ENCODE peak calls at places on chromosomes 12 and 14, in four cellular contexts. One of them, this sample, is unnamed.

GRCh38 chr12:109764776-109765492 is 51.3 kb downstream of the FAM222A start:
- DNase-seq in mesothelial cell of epicardium: no peak
- DNase-seq in foreskin fibroblast: no peak
- DNase-seq in tibial artery: peak
- DNase-seq in this sample: no peak

GRCh38 chr12:8968761-8969160 is 19.3 kb upstream of the M6PR start:
- DNase-seq in mesothelial cell of epicardium: no peak
- DNase-seq in foreskin fibroblast: no peak
- DNase-seq in tibial artery: no peak
- DNase-seq in this sample: no peak

GRCh38 chr12:124469193-124469888 is 98.1 kb downstream of the NCOR2 start:
- DNase-seq in mesothelial cell of epicardium: no peak
- DNase-seq in foreskin fibroblast: no peak
- DNase-seq in tibial artery: no peak
- DNase-seq in this sample: no peak

GRCh38 chr12:2008677-2009076 is 4.4 kb upstream of the DCP1B start:
- DNase-seq in mesothelial cell of epicardium: no peak
- DNase-seq in foreskin fibroblast: no peak
- DNase-seq in tibial artery: no peak
- DNase-seq in this sample: no peak

GRCh38 chr12:94644622-94645021 is 5.7 kb downstream of the TMCC3 start:
- DNase-seq in mesothelial cell of epicardium: no peak
- DNase-seq in foreskin fibroblast: peak
- DNase-seq in tibial artery: no peak
- DNase-seq in this sample: no peak

GRCh38 chr12:18462437-18462836 is 201.1 kb downstream of the PIK3C2G start:
- DNase-seq in mesothelial cell of epicardium: no peak
- DNase-seq in foreskin fibroblast: peak
- DNase-seq in tibial artery: no peak
- DNase-seq in this sample: peak

GRCh38 chr14:91858536-91859275 is 8.6 kb downstream of the TC2N start:
- DNase-seq in mesothelial cell of epicardium: no peak
- DNase-seq in foreskin fibroblast: peak
- DNase-seq in tibial artery: no peak
- DNase-seq in this sample: peak

GRCh38 chr14:95814363-95815225 is 62.0 kb upstream of the TUNAR start:
- DNase-seq in mesothelial cell of epicardium: no peak
- DNase-seq in foreskin fibroblast: no peak
- DNase-seq in tibial artery: no peak
- DNase-seq in this sample: no peak

GRCh38 chr14:98580131-98580678 is 691.8 kb downstream of the BCL11B start:
- DNase-seq in mesothelial cell of epicardium: no peak
- DNase-seq in foreskin fibroblast: no peak
- DNase-seq in tibial artery: no peak
- DNase-seq in this sample: no peak

GRCh38 chr14:104509673-104510072 is 69.9 kb upstream of the C14orf180 start:
- DNase-seq in mesothelial cell of epicardium: no peak
- DNase-seq in foreskin fibroblast: no peak
- DNase-seq in tibial artery: no peak
- DNase-seq in this sample: no peak

GRCh38 chr12:131223791-131224567 is 270.3 kb downstream of the ADGRD1 start:
- DNase-seq in mesothelial cell of epicardium: no peak
- DNase-seq in foreskin fibroblast: no peak
- DNase-seq in tibial artery: peak
- DNase-seq in this sample: no peak

GRCh38 chr12:84842406-84843013 is 70.1 kb downstream of the SLC6A15 start:
- DNase-seq in mesothelial cell of epicardium: no peak
- DNase-seq in foreskin fibroblast: peak
- DNase-seq in tibial artery: no peak
- DNase-seq in this sample: peak

GRCh38 chr12:53324113-53324778 is 2.8 kb upstream of the AAAS start:
- DNase-seq in mesothelial cell of epicardium: no peak
- DNase-seq in foreskin fibroblast: peak
- DNase-seq in tibial artery: no peak
- DNase-seq in this sample: no peak

DNA sequence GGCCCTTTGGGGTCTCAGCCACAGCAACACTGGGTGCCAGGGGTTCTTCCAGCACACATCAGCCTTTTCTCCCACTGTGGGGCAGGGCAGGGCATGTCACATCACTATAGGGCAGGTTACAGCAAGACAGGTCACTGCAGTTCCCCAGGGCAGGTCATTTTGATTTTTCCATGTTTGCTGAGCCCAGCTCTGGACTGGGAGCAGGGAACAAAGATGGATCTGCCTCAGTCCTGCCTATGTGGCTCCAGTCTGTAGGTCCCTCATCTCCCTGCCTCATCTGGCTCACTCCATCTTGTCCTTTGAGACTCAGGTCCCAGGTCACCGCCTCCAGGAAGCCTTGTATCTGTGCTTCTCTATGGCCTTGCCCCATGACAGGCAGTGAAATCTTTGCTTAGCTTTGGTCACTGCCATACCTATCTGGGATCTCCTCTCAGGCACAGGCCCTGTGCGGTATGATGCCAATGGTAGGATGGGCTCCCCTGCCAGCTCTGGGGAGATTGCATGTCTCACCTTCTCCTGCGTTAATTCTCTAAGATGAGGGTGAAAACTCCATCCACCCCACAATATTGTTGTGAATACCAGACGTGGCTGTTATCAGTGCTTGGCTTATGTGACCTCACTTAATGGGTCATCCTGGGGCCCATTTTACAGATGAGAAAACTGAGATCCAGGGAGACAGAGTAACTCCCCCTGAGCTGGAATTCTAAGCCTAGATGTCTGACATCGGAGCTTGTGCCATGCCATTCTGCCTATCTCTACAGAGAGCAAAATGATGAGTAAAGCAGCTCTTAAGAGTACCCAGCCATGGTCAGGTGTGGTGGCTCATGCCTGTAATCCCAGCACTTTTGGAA is 1.5 kb downstream of the SERPINA6 start:
- DNase-seq in mesothelial cell of epicardium: no peak
- DNase-seq in foreskin fibroblast: no peak
- DNase-seq in tibial artery: no peak
- DNase-seq in this sample: no peak
- TF ChIP-seq CTCF in mesothelial cell of epicardium: no peak
- TF ChIP-seq CTCF in foreskin fibroblast: no peak
- TF ChIP-seq CTCF in tibial artery: no peak
- TF ChIP-seq CTCF in this sample: no peak

DNA sequence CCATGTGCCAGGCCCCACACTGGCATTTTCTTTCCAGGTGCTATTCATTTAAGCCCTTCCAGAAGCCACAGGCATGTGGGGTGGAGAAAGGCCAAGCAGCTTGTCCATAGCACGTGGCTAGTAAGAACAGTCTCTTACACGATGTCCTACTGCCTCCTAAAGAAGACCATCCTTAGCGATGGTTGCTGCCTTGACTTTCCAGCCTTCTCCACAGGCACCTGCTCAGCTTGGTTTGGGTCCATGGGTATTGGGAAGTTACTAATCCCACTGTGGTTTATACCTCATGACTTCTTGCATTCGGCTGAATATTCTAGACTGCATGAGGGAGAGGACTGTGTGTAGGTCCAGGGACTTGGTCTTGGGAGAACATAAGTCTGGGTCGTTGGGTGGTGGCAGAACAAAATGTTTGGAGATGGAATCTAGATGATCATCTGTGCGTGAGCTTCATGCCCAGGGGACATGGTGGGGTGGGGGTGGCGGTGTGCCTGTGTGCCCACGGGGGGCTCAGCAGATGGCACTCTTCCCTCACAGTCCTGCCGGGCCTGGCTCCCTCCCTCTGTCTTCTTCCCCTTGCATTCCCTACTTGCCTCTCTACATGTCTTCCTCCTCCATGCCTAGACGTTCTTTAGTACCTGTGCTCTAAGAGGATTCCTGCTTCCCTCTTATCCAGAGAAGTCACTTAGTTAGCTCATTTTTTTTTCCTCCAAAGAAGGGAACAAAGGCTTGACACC is 49.1 kb downstream of the NINJ2 start:
- DNase-seq in mesothelial cell of epicardium: no peak
- DNase-seq in foreskin fibroblast: peak
- DNase-seq in tibial artery: peak
- DNase-seq in this sample: no peak
- TF ChIP-seq CTCF in mesothelial cell of epicardium: no peak
- TF ChIP-seq CTCF in foreskin fibroblast: peak
- TF ChIP-seq CTCF in tibial artery: no peak
- TF ChIP-seq CTCF in this sample: peak

DNA sequence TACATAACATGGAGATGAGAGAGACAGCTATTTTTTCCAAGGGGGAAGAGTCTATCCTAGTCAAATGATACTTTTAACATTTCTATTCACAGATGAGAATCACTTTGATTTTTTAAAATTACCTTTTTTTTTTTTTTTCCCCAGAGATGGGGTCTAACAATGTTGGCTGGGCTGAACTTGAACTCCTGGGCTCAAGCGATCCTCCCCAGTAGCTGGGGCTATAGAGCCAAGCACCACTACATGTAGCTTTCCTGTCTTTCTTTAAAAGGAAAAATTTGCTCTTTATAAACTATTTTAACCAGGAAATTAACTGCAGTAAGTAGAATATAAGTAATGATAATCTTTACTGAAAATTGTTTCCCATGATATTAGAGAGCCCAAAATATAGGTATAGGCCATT is 3.3 kb downstream of the PRICKLE1 start:
- DNase-seq in mesothelial cell of epicardium: no peak
- DNase-seq in foreskin fibroblast: peak
- DNase-seq in tibial artery: no peak
- DNase-seq in this sample: no peak
- TF ChIP-seq CTCF in mesothelial cell of epicardium: no peak
- TF ChIP-seq CTCF in foreskin fibroblast: peak
- TF ChIP-seq CTCF in tibial artery: no peak
- TF ChIP-seq CTCF in this sample: peak

GRCh38 chr14:32364941-32365340 is 35.8 kb downstream of the AKAP6 start:
- DNase-seq in mesothelial cell of epicardium: no peak
- DNase-seq in foreskin fibroblast: peak
- DNase-seq in tibial artery: no peak
- DNase-seq in this sample: peak

GRCh38 chr14:32367501-32367900 is 38.4 kb downstream of the AKAP6 start:
- DNase-seq in mesothelial cell of epicardium: no peak
- DNase-seq in foreskin fibroblast: peak
- DNase-seq in tibial artery: no peak
- DNase-seq in this sample: no peak

GRCh38 chr14:32366995-32367394 is 37.9 kb downstream of the AKAP6 start:
- DNase-seq in mesothelial cell of epicardium: no peak
- DNase-seq in foreskin fibroblast: no peak
- DNase-seq in tibial artery: no peak
- DNase-seq in this sample: no peak

GRCh38 chr14:32368107-32368506 is 39.0 kb downstream of the AKAP6 start:
- DNase-seq in mesothelial cell of epicardium: no peak
- DNase-seq in foreskin fibroblast: no peak
- DNase-seq in tibial artery: no peak
- DNase-seq in this sample: no peak

GRCh38 chr14:32366256-32366655 is 37.2 kb downstream of the AKAP6 start:
- DNase-seq in mesothelial cell of epicardium: no peak
- DNase-seq in foreskin fibroblast: peak
- DNase-seq in tibial artery: no peak
- DNase-seq in this sample: peak
- TF ChIP-seq CTCF in mesothelial cell of epicardium: no peak
- TF ChIP-seq CTCF in foreskin fibroblast: peak
- TF ChIP-seq CTCF in tibial artery: no peak
- TF ChIP-seq CTCF in this sample: peak

GRCh38 chr12:22172501-22172900 is 126.5 kb downstream of the CMAS start:
- DNase-seq in mesothelial cell of epicardium: no peak
- DNase-seq in foreskin fibroblast: no peak
- DNase-seq in tibial artery: no peak
- DNase-seq in this sample: no peak

GRCh38 chr12:22169281-22169824 is 123.3 kb downstream of the CMAS start:
- DNase-seq in mesothelial cell of epicardium: no peak
- DNase-seq in foreskin fibroblast: no peak
- DNase-seq in tibial artery: no peak
- DNase-seq in this sample: no peak

GRCh38 chr12:22173154-22173553 is 127.1 kb downstream of the CMAS start:
- DNase-seq in mesothelial cell of epicardium: no peak
- DNase-seq in foreskin fibroblast: no peak
- DNase-seq in tibial artery: no peak
- DNase-seq in this sample: no peak
- TF ChIP-seq CTCF in mesothelial cell of epicardium: no peak
- TF ChIP-seq CTCF in foreskin fibroblast: no peak
- TF ChIP-seq CTCF in tibial artery: no peak
- TF ChIP-seq CTCF in this sample: no peak

DNA sequence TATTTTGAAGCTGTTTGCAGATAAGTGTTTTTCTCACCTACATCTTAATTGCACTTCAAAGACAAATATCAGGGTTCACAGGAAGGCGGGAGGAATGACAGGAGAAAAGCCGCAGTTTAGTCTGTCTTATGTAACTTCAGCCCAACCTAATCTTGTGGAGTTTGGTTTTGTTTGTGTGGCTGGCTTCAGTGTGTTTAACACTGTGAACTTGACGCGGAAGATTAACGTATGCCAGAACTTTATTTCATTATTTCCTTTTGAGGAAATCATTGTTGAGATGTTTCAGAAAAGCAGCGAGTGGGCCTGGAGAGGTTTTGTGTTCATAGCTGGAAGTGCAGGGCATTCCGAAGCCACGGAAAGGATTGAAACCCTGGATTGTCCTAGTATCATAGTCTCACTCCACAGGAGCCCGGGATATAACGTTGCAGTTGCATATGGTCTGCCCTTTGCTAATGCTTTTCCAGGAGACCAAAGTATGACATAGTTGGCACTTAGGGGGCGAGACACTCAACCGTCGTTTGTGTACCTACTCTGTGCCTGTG is 2.0 kb downstream of the PELI2 start:
- DNase-seq in mesothelial cell of epicardium: no peak
- DNase-seq in foreskin fibroblast: peak
- DNase-seq in tibial artery: no peak
- DNase-seq in this sample: peak
- TF ChIP-seq CTCF in mesothelial cell of epicardium: no peak
- TF ChIP-seq CTCF in foreskin fibroblast: no peak
- TF ChIP-seq CTCF in tibial artery: peak
- TF ChIP-seq CTCF in this sample: no peak

GRCh38 chr12:122030427-122030825 is 8.7 kb downstream of the BCL7A start:
- DNase-seq in mesothelial cell of epicardium: no peak
- DNase-seq in foreskin fibroblast: no peak
- DNase-seq in tibial artery: no peak
- DNase-seq in this sample: no peak

GRCh38 chr12:122032570-122032969 is 10.9 kb downstream of the BCL7A start:
- DNase-seq in mesothelial cell of epicardium: no peak
- DNase-seq in foreskin fibroblast: no peak
- DNase-seq in tibial artery: no peak
- DNase-seq in this sample: no peak

GRCh38 chr12:122029620-122030426 is 8.1 kb downstream of the BCL7A start:
- DNase-seq in mesothelial cell of epicardium: no peak
- DNase-seq in foreskin fibroblast: no peak
- DNase-seq in tibial artery: no peak
- DNase-seq in this sample: no peak

GRCh38 chr12:122028601-122029560 is 7.2 kb downstream of the BCL7A start:
- DNase-seq in mesothelial cell of epicardium: no peak
- DNase-seq in foreskin fibroblast: no peak
- DNase-seq in tibial artery: no peak
- DNase-seq in this sample: no peak

GRCh38 chr12:122031342-122032216 is 9.9 kb downstream of the BCL7A start:
- DNase-seq in mesothelial cell of epicardium: peak
- DNase-seq in foreskin fibroblast: peak
- DNase-seq in tibial artery: no peak
- DNase-seq in this sample: no peak
- TF ChIP-seq CTCF in mesothelial cell of epicardium: peak
- TF ChIP-seq CTCF in foreskin fibroblast: peak
- TF ChIP-seq CTCF in tibial artery: peak
- TF ChIP-seq CTCF in this sample: peak

GRCh38 chr14:23433457-23433856 is 2.0 kb downstream of the MYH7 start:
- DNase-seq in mesothelial cell of epicardium: no peak
- DNase-seq in foreskin fibroblast: no peak
- DNase-seq in tibial artery: peak
- DNase-seq in this sample: no peak
- TF ChIP-seq CTCF in mesothelial cell of epicardium: no peak
- TF ChIP-seq CTCF in foreskin fibroblast: no peak
- TF ChIP-seq CTCF in tibial artery: no peak
- TF ChIP-seq CTCF in this sample: no peak

This sample was measured in HFFc6.